ENCODE peak calls at places on chromosomes 13 and 19, in nine cellular contexts. B is cardiac muscle cell, T is neuronal stem cell, M is testis, F is tibial nerve, H is heart right ventricle, D is breast epithelium, X is psoas muscle, U is H1. E is an unnamed sample. For H3K27me3, H3K4me1 and H3K9me3, the result is how much of the 10 kb centered on the place peaks cover.

GRCh38 chr19:40663712-40664692 is 26.4 kb downstream of the NUMBL start:
- DNase-seq in B (no peak), T (no peak), M (no peak), F (no peak), H (no peak), D (no peak), X (no peak), U (no peak), E (no peak)

GRCh38 chr13:51764184-51765141 is 39.5 kb downstream of the DHRS12 start:
- DNase-seq in B (peak), T (no peak), M (peak), F (peak), H (peak), D (no peak), X (peak), U (no peak), E (peak)

GRCh38 chr13:33244210-33244906 is 41.2 kb downstream of the STARD13 start:
- DNase-seq in B (no peak), T (no peak), M (no peak), F (no peak), H (no peak), D (no peak), X (no peak), U (no peak), E (no peak)

GRCh38 chr13:49669735-49670309 is 21.5 kb downstream of the EBPL start:
- DNase-seq in B (peak), T (peak), M (peak), F (no peak), H (peak), D (no peak), X (peak), U (peak), E (peak)

GRCh38 chr13:91601273-91601672 is 202.9 kb downstream of the GPC5 start:
- DNase-seq in B (no peak), T (no peak), M (no peak), F (no peak), H (no peak), D (no peak), X (no peak), U (no peak), E (no peak)

GRCh38 chr19:344625-345319 is at the start of gene MIER2:
- DNase-seq in B (peak), T (peak), M (peak), F (peak), H (peak), D (peak), X (peak), U (peak), E (peak)

GRCh38 chr13:23384111-23384510 is 49.4 kb downstream of the SACS start:
- DNase-seq in B (no peak), T (no peak), M (no peak), F (no peak), H (no peak), D (no peak), X (no peak), U (no peak), E (peak)

GRCh38 chr13:98050041-98050466 is 92.8 kb upstream of the FARP1 start:
- DNase-seq in B (no peak), T (no peak), M (no peak), F (no peak), H (no peak), D (peak), X (no peak), U (no peak), E (peak)

GRCh38 chr13:28046981-28047380 is 53.4 kb downstream of the FLT3 start:
- DNase-seq in B (no peak), T (no peak), M (no peak), F (no peak), H (no peak), D (no peak), X (no peak), U (no peak), E (peak)

GRCh38 chr13:35600137-35600536 is 123.6 kb upstream of the MAB21L1 start:
- DNase-seq in B (no peak), T (no peak), M (no peak), F (no peak), H (no peak), D (no peak), X (no peak), U (no peak), E (no peak)

GRCh38 chr19:20423381-20424207 is 142.0 kb downstream of the ZNF737 start:
- DNase-seq in B (peak), T (peak), M (peak), F (peak), H (peak), D (peak), X (peak), U (peak), E (no peak)

GRCh38 chr13:59112375-59112774 is 1051.4 kb downstream of the DIAPH3 start:
- DNase-seq in B (peak), T (no peak), M (no peak), F (no peak), H (no peak), D (no peak), X (no peak), U (no peak), E (peak)

GRCh38 chr19:33411621-33412180 is 38.2 kb downstream of the CEBPG start:
- DNase-seq in B (no peak), T (no peak), M (no peak), F (no peak), H (no peak), D (no peak), X (no peak), U (no peak), E (no peak)

GRCh38 chr19:17671906-17672305 is 16.2 kb downstream of the UNC13A start:
- DNase-seq in B (peak), T (no peak), M (peak), F (no peak), H (no peak), D (no peak), X (no peak), U (peak), E (no peak)

GRCh38 chr13:98937911-98938381 is 39.9 kb downstream of the DOCK9 start:
- DNase-seq in B (no peak), T (no peak), M (no peak), F (no peak), H (no peak), D (no peak), X (no peak), U (peak), E (peak)

GRCh38 chr13:98979012-98979411 is 1.1 kb upstream of the DOCK9 start:
- DNase-seq in B (no peak), T (no peak), M (no peak), F (no peak), H (no peak), D (no peak), X (no peak), U (no peak), E (no peak)

GRCh38 chr13:104571161-104571889 is 1505.1 kb upstream of the SLC10A2 start:
- DNase-seq in B (peak), T (peak), M (peak), F (peak), H (no peak), D (no peak), X (peak), U (peak), E (peak)

GRCh38 chr13:24502567-24503375 is 9.8 kb downstream of the PARP4 start:
- DNase-seq in B (peak), T (peak), M (no peak), F (no peak), H (peak), D (no peak), X (no peak), U (no peak), E (peak)

GRCh38 chr13:49620170-49620621 is 8.1 kb upstream of the ARL11 start:
- DNase-seq in B (no peak), T (no peak), M (peak), F (no peak), H (peak), D (no peak), X (no peak), U (no peak), E (no peak)

GRCh38 chr13:27607125-27607524 is 13.2 kb downstream of the LNX2 start:
- DNase-seq in B (peak), T (no peak), M (no peak), F (no peak), H (no peak), D (no peak), X (no peak), U (no peak), E (peak)

GRCh38 chr13:37617162-37617561 is 18.6 kb upstream of the POSTN start:
- DNase-seq in B (peak), T (no peak), M (no peak), F (no peak), H (no peak), D (no peak), X (no peak), U (no peak), E (peak)

GRCh38 chr19:16714702-16715294 is 4.8 kb upstream of the NWD1 start:
- DNase-seq in B (peak), T (peak), M (peak), F (peak), H (peak), D (no peak), X (peak), U (peak), E (no peak)

GRCh38 chr13:74570834-74571233 is 436.6 kb upstream of the KLF12 start:
- DNase-seq in B (peak), T (no peak), M (no peak), F (no peak), H (no peak), D (no peak), X (no peak), U (no peak), E (no peak)

DNA sequence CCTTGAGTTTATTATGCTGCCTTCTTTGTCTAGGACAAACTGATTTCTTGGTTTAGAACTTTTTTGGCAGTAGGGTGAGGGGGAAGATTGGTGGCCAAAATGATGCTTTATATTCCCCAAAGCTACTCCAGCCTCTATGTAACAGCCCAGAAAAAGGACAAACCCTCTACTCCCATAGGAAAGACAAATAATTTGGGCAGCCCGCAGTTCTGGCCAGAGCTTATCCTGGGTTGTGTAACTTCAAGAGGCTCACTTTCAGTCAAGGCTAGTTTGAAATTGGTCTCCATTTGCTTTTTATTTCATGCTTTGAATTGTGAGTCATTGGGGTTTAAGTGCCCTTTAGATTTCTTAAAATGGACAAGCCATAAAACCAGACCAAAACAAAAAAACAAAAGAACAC is 142.3 kb downstream of the OLFM4 start:
- DNase-seq in B (no peak), T (no peak), M (no peak), F (no peak), H (no peak), D (no peak), X (no peak), U (no peak), E (no peak)
- H3K27me3 ChIP-seq in B (under half), T (under half), M (under half), F (under half), H (under half), D (under half), X (under half), U (under half), E (under half)

DNA sequence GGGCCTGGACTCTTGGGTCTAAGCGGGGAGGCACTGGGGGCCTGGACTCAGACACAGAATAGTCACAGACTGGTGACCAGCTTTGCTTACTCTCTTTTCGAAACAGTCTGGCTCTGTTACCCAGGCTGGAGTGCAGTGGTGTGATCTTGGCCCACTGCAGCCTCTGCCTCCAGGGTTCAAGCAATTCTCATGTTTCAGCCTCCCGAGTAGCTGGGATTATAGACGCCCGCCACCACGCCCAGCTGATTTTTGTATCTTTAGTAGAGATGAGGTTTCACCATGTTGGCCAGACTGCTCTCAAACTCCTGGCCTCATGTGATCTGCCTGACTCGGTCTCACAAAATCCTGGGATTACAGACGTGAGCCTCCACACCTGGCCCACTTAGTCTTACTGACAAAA is 11.1 kb downstream of the MED25 start:
- DNase-seq in B (no peak), T (no peak), M (no peak), F (no peak), H (no peak), D (no peak), X (no peak), U (no peak), E (no peak)
- H3K4me1 ChIP-seq in B (under half), T (under half), M (under half), F (under half), H (under half), D (under half), X (under half), U (under half), E (under half)

GRCh38 chr13:113624235-113624587 is 33.8 kb downstream of the ATP4B start:
- DNase-seq in B (no peak), T (no peak), M (no peak), F (no peak), H (no peak), D (no peak), X (no peak), U (no peak), E (no peak)
- H3K9me3 ChIP-seq in B (under half), T (under half), M (under half), F (under half), H (under half), D (under half), X (under half), U (under half), E (under half)

DNA sequence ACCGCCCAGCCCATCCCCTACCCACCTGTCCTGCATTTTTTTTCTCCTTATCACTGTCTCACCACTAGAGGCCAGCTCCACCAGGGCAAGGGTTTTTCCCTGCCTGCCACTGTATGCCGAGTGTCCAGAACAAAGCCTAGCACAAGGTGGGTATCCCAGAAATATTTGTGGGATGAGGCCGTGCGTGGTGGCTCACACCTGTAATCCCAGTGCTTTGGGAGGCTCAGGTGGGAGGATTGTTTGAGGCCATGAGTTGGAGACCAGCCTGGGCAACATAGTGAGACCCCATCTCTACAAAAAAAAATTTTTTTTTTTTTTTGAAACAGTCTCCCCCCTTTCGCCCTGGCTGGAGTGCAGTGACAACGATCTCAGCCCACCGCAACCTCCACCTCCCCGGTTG is 2.9 kb upstream of the MRI1 start:
- DNase-seq in B (no peak), T (no peak), M (no peak), F (no peak), H (no peak), D (no peak), X (no peak), U (no peak), E (no peak)
- H3K27me3 ChIP-seq in B (under half), T (under half), M (under half), F (under half), H (under half), D (under half), X (under half), U (under half), E (under half)